ENCODE peak calls at places on chromosomes 4 and X, in ten cellular contexts. One of them, this sample, is unnamed.

GRCh38 chr4:121784401-121784800 is 16.7 kb upstream of the EXOSC9 start:
- DNase-seq in uterus: no peak
- DNase-seq in ovary: no peak
- DNase-seq in prostate gland: no peak
- DNase-seq in transverse colon: no peak
- DNase-seq in upper lobe of left lung: no peak
- DNase-seq in IMR-90: no peak
- DNase-seq in Peyer's patch: no peak
- DNase-seq in A549: no peak
- DNase-seq in stomach: no peak
- DNase-seq in this sample: no peak

GRCh38 chr4:170248576-170248975 is 158.8 kb upstream of the AADAT start:
- DNase-seq in uterus: no peak
- DNase-seq in ovary: no peak
- DNase-seq in prostate gland: no peak
- DNase-seq in transverse colon: no peak
- DNase-seq in upper lobe of left lung: no peak
- DNase-seq in IMR-90: no peak
- DNase-seq in Peyer's patch: no peak
- DNase-seq in A549: no peak
- DNase-seq in stomach: no peak
- DNase-seq in this sample: no peak

GRCh38 chr4:46196086-46196485 is 72.2 kb upstream of the GABRG1 start:
- DNase-seq in uterus: no peak
- DNase-seq in ovary: no peak
- DNase-seq in prostate gland: no peak
- DNase-seq in transverse colon: no peak
- DNase-seq in upper lobe of left lung: no peak
- DNase-seq in IMR-90: no peak
- DNase-seq in Peyer's patch: no peak
- DNase-seq in A549: no peak
- DNase-seq in stomach: no peak
- DNase-seq in this sample: no peak

GRCh38 chrX:76220856-76221255 is 48.0 kb downstream of the PBDC1 start:
- DNase-seq in uterus: no peak
- DNase-seq in ovary: no peak
- DNase-seq in prostate gland: no peak
- DNase-seq in transverse colon: no peak
- DNase-seq in upper lobe of left lung: no peak
- DNase-seq in IMR-90: no peak
- DNase-seq in Peyer's patch: no peak
- DNase-seq in A549: no peak
- DNase-seq in stomach: no peak
- DNase-seq in this sample: no peak

GRCh38 chrX:39475372-39475771 is 622.4 kb downstream of the BCOR start:
- DNase-seq in uterus: no peak
- DNase-seq in ovary: no peak
- DNase-seq in prostate gland: no peak
- DNase-seq in transverse colon: no peak
- DNase-seq in upper lobe of left lung: no peak
- DNase-seq in IMR-90: no peak
- DNase-seq in Peyer's patch: no peak
- DNase-seq in A549: no peak
- DNase-seq in stomach: no peak
- DNase-seq in this sample: no peak

GRCh38 chr4:99612281-99612680 is 37.7 kb downstream of the MTTP start:
- DNase-seq in uterus: no peak
- DNase-seq in ovary: no peak
- DNase-seq in prostate gland: no peak
- DNase-seq in transverse colon: no peak
- DNase-seq in upper lobe of left lung: no peak
- DNase-seq in IMR-90: no peak
- DNase-seq in Peyer's patch: no peak
- DNase-seq in A549: no peak
- DNase-seq in stomach: no peak
- DNase-seq in this sample: no peak

GRCh38 chr4:114383721-114384120 is 214.9 kb upstream of the UGT8 start:
- DNase-seq in uterus: no peak
- DNase-seq in ovary: no peak
- DNase-seq in prostate gland: no peak
- DNase-seq in transverse colon: no peak
- DNase-seq in upper lobe of left lung: no peak
- DNase-seq in IMR-90: peak
- DNase-seq in Peyer's patch: no peak
- DNase-seq in A549: no peak
- DNase-seq in stomach: no peak
- DNase-seq in this sample: no peak

GRCh38 chrX:118455013-118455412 is 40.6 kb upstream of the DOCK11 start:
- DNase-seq in uterus: no peak
- DNase-seq in ovary: no peak
- DNase-seq in prostate gland: no peak
- DNase-seq in transverse colon: no peak
- DNase-seq in upper lobe of left lung: no peak
- DNase-seq in IMR-90: no peak
- DNase-seq in Peyer's patch: no peak
- DNase-seq in A549: no peak
- DNase-seq in stomach: no peak
- DNase-seq in this sample: no peak

GRCh38 chr4:33930497-33930896 is 2313.8 kb downstream of the ARAP2 start:
- DNase-seq in uterus: no peak
- DNase-seq in ovary: no peak
- DNase-seq in prostate gland: no peak
- DNase-seq in transverse colon: no peak
- DNase-seq in upper lobe of left lung: no peak
- DNase-seq in IMR-90: no peak
- DNase-seq in Peyer's patch: no peak
- DNase-seq in A549: no peak
- DNase-seq in stomach: no peak
- DNase-seq in this sample: no peak

GRCh38 chr4:161604516-161605300 is 559.1 kb downstream of the FSTL5 start:
- DNase-seq in uterus: no peak
- DNase-seq in ovary: no peak
- DNase-seq in prostate gland: no peak
- DNase-seq in transverse colon: no peak
- DNase-seq in upper lobe of left lung: no peak
- DNase-seq in IMR-90: no peak
- DNase-seq in Peyer's patch: no peak
- DNase-seq in A549: no peak
- DNase-seq in stomach: no peak
- DNase-seq in this sample: no peak

GRCh38 chr4:63620271-63620670 is 789.0 kb downstream of the TECRL start:
- DNase-seq in uterus: no peak
- DNase-seq in ovary: no peak
- DNase-seq in prostate gland: no peak
- DNase-seq in transverse colon: no peak
- DNase-seq in upper lobe of left lung: no peak
- DNase-seq in IMR-90: no peak
- DNase-seq in Peyer's patch: no peak
- DNase-seq in A549: no peak
- DNase-seq in stomach: no peak
- DNase-seq in this sample: no peak

GRCh38 chr4:180794352-180794751 is 1448.8 kb upstream of the TENM3 start:
- DNase-seq in uterus: no peak
- DNase-seq in ovary: no peak
- DNase-seq in prostate gland: no peak
- DNase-seq in transverse colon: no peak
- DNase-seq in upper lobe of left lung: no peak
- DNase-seq in IMR-90: no peak
- DNase-seq in Peyer's patch: no peak
- DNase-seq in A549: no peak
- DNase-seq in stomach: no peak
- DNase-seq in this sample: no peak

GRCh38 chr4:165874072-165874798 is 1.2 kb downstream of the TLL1 start:
- DNase-seq in uterus: no peak
- DNase-seq in ovary: no peak
- DNase-seq in prostate gland: peak
- DNase-seq in transverse colon: no peak
- DNase-seq in upper lobe of left lung: peak
- DNase-seq in IMR-90: no peak
- DNase-seq in Peyer's patch: no peak
- DNase-seq in A549: no peak
- DNase-seq in stomach: no peak
- DNase-seq in this sample: no peak

GRCh38 chr4:95219109-95219508 is 329.7 kb downstream of the UNC5C start:
- DNase-seq in uterus: no peak
- DNase-seq in ovary: no peak
- DNase-seq in prostate gland: no peak
- DNase-seq in transverse colon: no peak
- DNase-seq in upper lobe of left lung: no peak
- DNase-seq in IMR-90: peak
- DNase-seq in Peyer's patch: no peak
- DNase-seq in A549: no peak
- DNase-seq in stomach: no peak
- DNase-seq in this sample: no peak

GRCh38 chr4:4344915-4345527 is 41.9 kb upstream of the NSG1 start:
- DNase-seq in uterus: no peak
- DNase-seq in ovary: no peak
- DNase-seq in prostate gland: no peak
- DNase-seq in transverse colon: peak
- DNase-seq in upper lobe of left lung: no peak
- DNase-seq in IMR-90: no peak
- DNase-seq in Peyer's patch: peak
- DNase-seq in A549: no peak
- DNase-seq in stomach: no peak
- DNase-seq in this sample: peak

GRCh38 chr4:46878641-46879040 is 30.4 kb downstream of the COX7B2 start:
- DNase-seq in uterus: no peak
- DNase-seq in ovary: no peak
- DNase-seq in prostate gland: no peak
- DNase-seq in transverse colon: no peak
- DNase-seq in upper lobe of left lung: no peak
- DNase-seq in IMR-90: peak
- DNase-seq in Peyer's patch: no peak
- DNase-seq in A549: no peak
- DNase-seq in stomach: no peak
- DNase-seq in this sample: no peak

GRCh38 chr4:40020221-40020620 is 36.4 kb upstream of the N4BP2 start:
- DNase-seq in uterus: no peak
- DNase-seq in ovary: no peak
- DNase-seq in prostate gland: no peak
- DNase-seq in transverse colon: no peak
- DNase-seq in upper lobe of left lung: peak
- DNase-seq in IMR-90: no peak
- DNase-seq in Peyer's patch: peak
- DNase-seq in A549: no peak
- DNase-seq in stomach: no peak
- DNase-seq in this sample: peak

GRCh38 chr4:10288830-10289533 is 168.2 kb downstream of the ZNF518B start:
- DNase-seq in uterus: no peak
- DNase-seq in ovary: no peak
- DNase-seq in prostate gland: no peak
- DNase-seq in transverse colon: no peak
- DNase-seq in upper lobe of left lung: no peak
- DNase-seq in IMR-90: no peak
- DNase-seq in Peyer's patch: no peak
- DNase-seq in A549: no peak
- DNase-seq in stomach: no peak
- DNase-seq in this sample: no peak
- TF ChIP-seq POLR2A in uterus: no peak
- TF ChIP-seq POLR2A in ovary: no peak
- TF ChIP-seq POLR2A in prostate gland: no peak
- TF ChIP-seq POLR2A in transverse colon: no peak
- TF ChIP-seq POLR2A in upper lobe of left lung: no peak
- TF ChIP-seq POLR2A in IMR-90: no peak
- TF ChIP-seq POLR2A in Peyer's patch: no peak
- TF ChIP-seq POLR2A in A549: no peak
- TF ChIP-seq POLR2A in stomach: no peak
- TF ChIP-seq POLR2A in this sample: no peak

DNA sequence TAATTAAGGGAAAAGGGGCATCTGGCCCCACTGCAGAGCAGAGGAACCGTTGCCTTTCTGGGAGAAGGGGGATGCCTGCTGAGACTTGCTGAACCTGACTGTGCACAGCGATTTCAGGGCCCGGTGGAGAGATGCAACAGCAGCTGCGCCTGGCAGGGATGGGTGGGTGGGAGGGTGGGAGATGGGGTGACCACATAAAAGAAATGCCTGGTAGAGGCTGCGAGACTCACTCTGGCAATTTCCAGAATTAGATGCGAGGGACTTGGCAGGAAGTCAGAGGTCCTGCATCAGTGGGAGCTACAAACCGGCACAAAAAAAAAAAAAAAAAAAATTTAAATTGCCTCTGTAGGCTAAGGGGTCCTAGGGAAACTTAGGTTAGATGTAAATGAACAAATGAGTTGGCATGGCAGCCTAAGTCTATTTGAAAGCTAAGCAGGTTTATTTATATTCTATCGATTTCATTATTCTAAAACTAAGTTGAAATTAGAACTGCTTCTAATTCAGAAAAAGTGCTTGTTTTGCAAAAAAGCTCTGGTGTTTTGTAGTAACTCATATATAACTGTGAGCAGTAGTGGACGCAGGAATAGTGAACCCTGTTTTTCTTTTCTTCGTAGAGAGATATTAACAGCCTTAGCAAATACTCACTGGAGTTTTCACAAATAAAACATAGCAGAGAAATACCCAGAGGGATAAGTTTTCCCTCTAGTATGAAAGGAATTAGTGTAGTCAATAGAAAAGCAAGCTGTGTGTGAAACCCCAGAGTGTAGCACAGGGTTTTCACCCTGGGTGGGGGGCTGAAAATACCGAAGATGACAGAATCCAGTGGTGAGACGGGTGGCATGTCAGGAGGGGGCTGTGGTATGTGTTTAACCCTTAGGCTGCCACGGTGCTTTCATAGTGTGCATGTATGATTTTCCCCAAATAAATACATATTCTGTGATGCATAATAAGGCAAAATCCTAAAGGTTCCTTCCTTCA is 130.1 kb downstream of the EGF start:
- DNase-seq in uterus: no peak
- DNase-seq in ovary: no peak
- DNase-seq in prostate gland: no peak
- DNase-seq in transverse colon: no peak
- DNase-seq in upper lobe of left lung: no peak
- DNase-seq in IMR-90: no peak
- DNase-seq in Peyer's patch: no peak
- DNase-seq in A549: no peak
- DNase-seq in stomach: no peak
- DNase-seq in this sample: no peak
- H3K27ac ChIP-seq in uterus: no peak
- H3K27ac ChIP-seq in ovary: no peak
- H3K27ac ChIP-seq in prostate gland: no peak
- H3K27ac ChIP-seq in transverse colon: no peak
- H3K27ac ChIP-seq in upper lobe of left lung: no peak
- H3K27ac ChIP-seq in IMR-90: no peak
- H3K27ac ChIP-seq in Peyer's patch: no peak
- H3K27ac ChIP-seq in A549: no peak
- H3K27ac ChIP-seq in stomach: no peak
- H3K27ac ChIP-seq in this sample: no peak

GRCh38 chr4:176883681-176884418 is 91.1 kb upstream of the VEGFC start:
- DNase-seq in uterus: no peak
- DNase-seq in ovary: no peak
- DNase-seq in prostate gland: no peak
- DNase-seq in transverse colon: no peak
- DNase-seq in upper lobe of left lung: no peak
- DNase-seq in IMR-90: peak
- DNase-seq in Peyer's patch: no peak
- DNase-seq in A549: peak
- DNase-seq in stomach: no peak
- DNase-seq in this sample: no peak
- TF ChIP-seq POLR2A in uterus: no peak
- TF ChIP-seq POLR2A in ovary: no peak
- TF ChIP-seq POLR2A in prostate gland: no peak
- TF ChIP-seq POLR2A in transverse colon: no peak
- TF ChIP-seq POLR2A in upper lobe of left lung: no peak
- TF ChIP-seq POLR2A in IMR-90: no peak
- TF ChIP-seq POLR2A in Peyer's patch: no peak
- TF ChIP-seq POLR2A in A549: no peak
- TF ChIP-seq POLR2A in stomach: no peak
- TF ChIP-seq POLR2A in this sample: no peak

GRCh38 chr4:153154010-153154975 is 50.0 kb upstream of the TRIM2 start:
- DNase-seq in uterus: no peak
- DNase-seq in ovary: no peak
- DNase-seq in prostate gland: peak
- DNase-seq in transverse colon: peak
- DNase-seq in upper lobe of left lung: no peak
- DNase-seq in IMR-90: peak
- DNase-seq in Peyer's patch: no peak
- DNase-seq in A549: peak
- DNase-seq in stomach: peak
- DNase-seq in this sample: no peak
- H3K27ac ChIP-seq in uterus: no peak
- H3K27ac ChIP-seq in ovary: no peak
- H3K27ac ChIP-seq in prostate gland: peak
- H3K27ac ChIP-seq in transverse colon: peak
- H3K27ac ChIP-seq in upper lobe of left lung: no peak
- H3K27ac ChIP-seq in IMR-90: no peak
- H3K27ac ChIP-seq in Peyer's patch: no peak
- H3K27ac ChIP-seq in A549: peak
- H3K27ac ChIP-seq in stomach: peak
- H3K27ac ChIP-seq in this sample: peak

This sample was measured in spleen.